ENCODE peak calls at places on chromosome 18, in five cellular contexts. One of them, this sample, is unnamed.

GRCh38 chr18:7479756-7480155 is 87.4 kb upstream of the PTPRM start:
- DNase-seq in fibroblast of mammary gland: peak
- DNase-seq in WERI-Rb-1: no peak
- DNase-seq in heart right ventricle: no peak
- DNase-seq in suprapubic skin: no peak
- DNase-seq in this sample: no peak

GRCh38 chr18:25516121-25516520 is 164.2 kb upstream of the ZNF521 start:
- DNase-seq in fibroblast of mammary gland: no peak
- DNase-seq in WERI-Rb-1: no peak
- DNase-seq in heart right ventricle: no peak
- DNase-seq in suprapubic skin: no peak
- DNase-seq in this sample: no peak

GRCh38 chr18:65091737-65092329 is 659.0 kb upstream of the CDH7 start:
- DNase-seq in fibroblast of mammary gland: peak
- DNase-seq in WERI-Rb-1: peak
- DNase-seq in heart right ventricle: no peak
- DNase-seq in suprapubic skin: no peak
- DNase-seq in this sample: no peak

GRCh38 chr18:48851563-48851962 is 99.2 kb downstream of the SMAD7 start:
- DNase-seq in fibroblast of mammary gland: no peak
- DNase-seq in WERI-Rb-1: no peak
- DNase-seq in heart right ventricle: peak
- DNase-seq in suprapubic skin: no peak
- DNase-seq in this sample: peak

GRCh38 chr18:13427354-13427753 is 208.8 kb downstream of the LDLRAD4 start:
- DNase-seq in fibroblast of mammary gland: no peak
- DNase-seq in WERI-Rb-1: no peak
- DNase-seq in heart right ventricle: no peak
- DNase-seq in suprapubic skin: no peak
- DNase-seq in this sample: no peak

GRCh38 chr18:24982831-24983230 is 369.1 kb downstream of the ZNF521 start:
- DNase-seq in fibroblast of mammary gland: peak
- DNase-seq in WERI-Rb-1: no peak
- DNase-seq in heart right ventricle: no peak
- DNase-seq in suprapubic skin: no peak
- DNase-seq in this sample: no peak

GRCh38 chr18:519019-519879 is 18.7 kb upstream of the COLEC12 start:
- DNase-seq in fibroblast of mammary gland: peak
- DNase-seq in WERI-Rb-1: no peak
- DNase-seq in heart right ventricle: peak
- DNase-seq in suprapubic skin: no peak
- DNase-seq in this sample: peak

GRCh38 chr18:45012286-45012685 is 331.6 kb downstream of the SETBP1 start:
- DNase-seq in fibroblast of mammary gland: peak
- DNase-seq in WERI-Rb-1: no peak
- DNase-seq in heart right ventricle: no peak
- DNase-seq in suprapubic skin: no peak
- DNase-seq in this sample: no peak

GRCh38 chr18:39702888-39703287 is 2137.3 kb upstream of the CELF4 start:
- DNase-seq in fibroblast of mammary gland: no peak
- DNase-seq in WERI-Rb-1: no peak
- DNase-seq in heart right ventricle: no peak
- DNase-seq in suprapubic skin: no peak
- DNase-seq in this sample: no peak

GRCh38 chr18:79884296-79884962 is 67.0 kb downstream of the SLC66A2 start:
- DNase-seq in fibroblast of mammary gland: no peak
- DNase-seq in WERI-Rb-1: no peak
- DNase-seq in heart right ventricle: no peak
- DNase-seq in suprapubic skin: peak
- DNase-seq in this sample: no peak

GRCh38 chr18:46542545-46542944 is 114.5 kb downstream of the LOXHD1 start:
- DNase-seq in fibroblast of mammary gland: peak
- DNase-seq in WERI-Rb-1: peak
- DNase-seq in heart right ventricle: no peak
- DNase-seq in suprapubic skin: no peak
- DNase-seq in this sample: no peak
- TF ChIP-seq CTCF in fibroblast of mammary gland: no peak
- TF ChIP-seq CTCF in WERI-Rb-1: no peak
- TF ChIP-seq CTCF in heart right ventricle: no peak
- TF ChIP-seq CTCF in suprapubic skin: no peak
- TF ChIP-seq CTCF in this sample: no peak

GRCh38 chr18:33757037-33757436 is 179.0 kb downstream of the ASXL3 start:
- DNase-seq in fibroblast of mammary gland: peak
- DNase-seq in WERI-Rb-1: no peak
- DNase-seq in heart right ventricle: no peak
- DNase-seq in suprapubic skin: no peak
- DNase-seq in this sample: no peak

GRCh38 chr18:33755918-33756590 is 178.0 kb downstream of the ASXL3 start:
- DNase-seq in fibroblast of mammary gland: peak
- DNase-seq in WERI-Rb-1: no peak
- DNase-seq in heart right ventricle: no peak
- DNase-seq in suprapubic skin: no peak
- DNase-seq in this sample: no peak

DNA sequence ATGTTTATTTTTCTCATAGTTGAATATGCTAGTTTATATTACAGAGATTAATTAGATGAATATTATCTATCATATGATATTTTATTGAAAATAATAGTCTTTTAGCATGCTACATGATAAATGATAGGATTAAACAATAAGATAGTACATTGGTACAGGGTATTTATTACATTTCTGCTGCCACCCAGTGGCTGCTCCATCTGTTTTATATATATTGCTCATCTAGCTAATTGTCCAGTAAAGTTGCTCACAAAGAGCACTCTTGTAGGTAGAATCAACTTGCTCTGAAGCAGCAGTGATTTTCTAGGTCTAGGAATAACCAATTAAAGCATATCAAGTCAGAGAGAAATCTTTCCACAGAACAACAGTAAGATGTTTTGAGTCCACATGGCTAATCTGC is 183.3 kb downstream of the ASXL3 start:
- DNase-seq in fibroblast of mammary gland: peak
- DNase-seq in WERI-Rb-1: peak
- DNase-seq in heart right ventricle: no peak
- DNase-seq in suprapubic skin: no peak
- DNase-seq in this sample: no peak
- TF ChIP-seq CTCF in fibroblast of mammary gland: peak
- TF ChIP-seq CTCF in WERI-Rb-1: no peak
- TF ChIP-seq CTCF in heart right ventricle: peak
- TF ChIP-seq CTCF in suprapubic skin: peak
- TF ChIP-seq CTCF in this sample: no peak

DNA sequence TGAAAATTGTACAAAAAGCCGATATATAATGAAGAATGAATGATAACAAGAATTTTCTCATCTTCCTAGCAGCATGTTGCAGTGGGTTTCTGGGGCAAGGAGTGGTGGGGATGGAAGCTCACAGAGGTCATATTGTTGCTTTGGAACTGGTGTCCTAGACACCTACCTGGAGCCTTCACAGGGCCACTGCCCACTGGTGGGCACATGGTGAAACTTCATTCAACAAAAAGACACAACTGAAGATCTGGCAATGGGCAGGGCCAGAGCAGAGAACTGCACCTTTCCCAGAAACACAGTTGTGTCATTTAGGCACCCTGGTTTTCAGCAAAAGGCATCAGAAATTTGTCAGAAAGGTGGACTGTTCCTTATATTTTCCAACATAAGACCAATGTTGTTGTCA is 115.3 kb downstream of the FHOD3 start:
- DNase-seq in fibroblast of mammary gland: peak
- DNase-seq in WERI-Rb-1: peak
- DNase-seq in heart right ventricle: no peak
- DNase-seq in suprapubic skin: no peak
- DNase-seq in this sample: no peak
- TF ChIP-seq CTCF in fibroblast of mammary gland: peak
- TF ChIP-seq CTCF in WERI-Rb-1: peak
- TF ChIP-seq CTCF in heart right ventricle: peak
- TF ChIP-seq CTCF in suprapubic skin: no peak
- TF ChIP-seq CTCF in this sample: no peak

DNA sequence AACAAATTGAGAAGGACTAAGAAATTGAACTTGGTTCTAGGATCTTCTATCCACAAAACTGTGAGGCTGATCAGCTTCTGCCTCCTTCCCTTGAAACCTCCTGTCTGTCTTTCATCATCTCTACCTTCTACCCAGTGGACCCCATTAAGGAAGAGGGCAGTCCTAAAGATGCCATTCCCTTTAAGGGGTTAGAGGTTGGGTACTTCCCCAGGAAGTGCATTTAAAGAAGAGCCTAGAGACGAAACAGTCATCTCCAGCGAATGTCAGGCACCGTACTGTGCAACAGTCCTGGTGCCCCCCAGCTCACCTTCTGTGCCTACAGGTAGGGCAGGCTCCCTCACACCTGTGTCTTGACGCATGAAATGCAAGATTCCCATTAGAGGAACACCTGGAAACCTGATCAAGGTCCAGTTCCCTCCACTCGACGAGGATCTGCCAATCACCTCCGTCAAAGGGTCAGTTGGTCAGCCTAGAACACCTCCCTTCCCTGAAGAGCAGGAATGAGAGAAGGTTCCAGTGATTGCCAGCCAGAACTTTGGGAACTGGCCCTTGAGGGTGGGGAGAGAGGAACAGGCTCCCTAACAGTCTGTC is 20.9 kb downstream of the LOXHD1 start:
- DNase-seq in fibroblast of mammary gland: no peak
- DNase-seq in WERI-Rb-1: no peak
- DNase-seq in heart right ventricle: no peak
- DNase-seq in suprapubic skin: peak
- DNase-seq in this sample: no peak
- TF ChIP-seq CTCF in fibroblast of mammary gland: no peak
- TF ChIP-seq CTCF in WERI-Rb-1: no peak
- TF ChIP-seq CTCF in heart right ventricle: no peak
- TF ChIP-seq CTCF in suprapubic skin: no peak
- TF ChIP-seq CTCF in this sample: no peak

DNA sequence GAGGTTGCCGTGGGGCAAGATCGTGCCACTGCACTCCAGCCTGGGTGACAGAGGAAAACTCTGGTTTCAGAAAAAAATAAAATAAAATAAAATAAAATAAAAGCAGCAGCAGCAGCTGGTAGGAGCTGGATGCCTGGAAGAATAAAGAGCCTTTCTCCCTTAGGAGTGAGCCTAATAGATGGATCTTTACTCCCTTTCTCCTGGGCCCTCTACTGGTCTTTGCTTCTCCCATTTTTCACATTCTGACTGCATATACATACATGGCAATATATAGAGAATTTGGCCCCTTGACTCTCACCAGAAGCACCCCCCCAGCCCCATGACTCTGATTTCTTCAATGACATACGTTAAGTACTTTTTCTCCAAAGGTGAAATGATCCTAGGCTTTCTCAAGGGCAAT is 9.8 kb upstream of the MALT1 start:
- DNase-seq in fibroblast of mammary gland: no peak
- DNase-seq in WERI-Rb-1: no peak
- DNase-seq in heart right ventricle: no peak
- DNase-seq in suprapubic skin: no peak
- DNase-seq in this sample: no peak
- TF ChIP-seq CTCF in fibroblast of mammary gland: peak
- TF ChIP-seq CTCF in WERI-Rb-1: peak
- TF ChIP-seq CTCF in heart right ventricle: peak
- TF ChIP-seq CTCF in suprapubic skin: no peak
- TF ChIP-seq CTCF in this sample: no peak

GRCh38 chr18:9196568-9196967 is 60.0 kb downstream of the ANKRD12 start:
- DNase-seq in fibroblast of mammary gland: no peak
- DNase-seq in WERI-Rb-1: no peak
- DNase-seq in heart right ventricle: no peak
- DNase-seq in suprapubic skin: no peak
- DNase-seq in this sample: no peak
- TF ChIP-seq CTCF in fibroblast of mammary gland: no peak
- TF ChIP-seq CTCF in WERI-Rb-1: no peak
- TF ChIP-seq CTCF in heart right ventricle: no peak
- TF ChIP-seq CTCF in suprapubic skin: no peak
- TF ChIP-seq CTCF in this sample: no peak

DNA sequence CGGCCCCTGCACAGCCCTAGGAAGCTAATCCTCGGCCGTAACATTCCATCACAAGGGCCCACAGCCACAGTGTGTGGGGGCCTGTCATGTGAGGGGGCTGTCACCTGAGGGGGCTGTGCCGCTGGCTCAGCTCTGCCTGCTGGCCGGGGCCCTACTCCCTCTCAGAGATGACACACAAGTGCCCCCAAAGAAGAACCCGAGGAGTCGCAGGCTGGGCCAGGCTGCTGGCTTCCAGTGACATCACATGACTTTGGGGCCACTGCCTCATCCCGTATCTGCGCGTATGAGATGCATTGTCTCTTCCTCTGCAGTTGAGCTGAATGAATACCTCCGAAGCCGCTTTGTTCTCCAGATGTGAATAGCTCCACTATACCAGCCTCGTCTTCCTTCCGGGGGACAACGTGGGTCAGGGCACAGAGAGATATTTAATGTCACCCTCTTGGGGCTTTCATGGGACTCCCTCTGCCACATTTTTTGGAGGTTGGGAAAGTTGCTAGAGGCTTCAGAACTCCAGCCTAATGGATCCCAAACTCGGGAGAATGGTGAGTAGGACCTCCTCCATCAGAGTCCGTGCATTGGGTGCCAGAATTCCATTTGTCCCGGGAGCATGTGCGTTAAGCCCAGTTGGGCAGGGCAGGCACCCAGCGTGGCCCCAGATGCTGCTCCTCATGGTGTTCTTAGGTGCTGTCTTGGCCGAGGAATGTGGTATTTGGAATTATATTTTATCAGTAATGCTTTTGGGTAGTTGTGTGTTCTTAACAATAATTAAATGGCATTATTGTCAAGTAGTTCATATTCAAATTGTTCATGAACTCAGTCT is at the start of gene CNDP1:
- DNase-seq in fibroblast of mammary gland: no peak
- DNase-seq in WERI-Rb-1: no peak
- DNase-seq in heart right ventricle: no peak
- DNase-seq in suprapubic skin: no peak
- DNase-seq in this sample: peak
- TF ChIP-seq CTCF in fibroblast of mammary gland: no peak
- TF ChIP-seq CTCF in WERI-Rb-1: no peak
- TF ChIP-seq CTCF in heart right ventricle: no peak
- TF ChIP-seq CTCF in suprapubic skin: no peak
- TF ChIP-seq CTCF in this sample: no peak